ENCODE peak calls at places on chromosomes 4 and X, in four cellular contexts. Y is GM12878, T is K562, O is HepG2. P is an unnamed sample.

GRCh38 chr4:67909910-67910905 is 26.4 kb upstream of the TMPRSS11D start:
- DNase-seq in O (peak), Y (no peak), T (no peak), P (no peak)

GRCh38 chrX:47217121-47217851 is 1.2 kb upstream of the CDK16 start:
- DNase-seq in T (no peak), Y (no peak), O (peak), P (no peak)

GRCh38 chr4:120922390-120923200 is at the start of gene PRDM5:
- DNase-seq in T (no peak), O (no peak), Y (no peak), P (peak)

GRCh38 chr4:57993934-57994333 is 883.7 kb upstream of the IGFBP7 start:
- DNase-seq in O (no peak), T (no peak), Y (no peak), P (no peak)

GRCh38 chr4:99390060-99390459 is 37.5 kb upstream of the ADH1C start:
- DNase-seq in Y (no peak), T (no peak), O (no peak), P (no peak)

GRCh38 chrX:11125079-11125478 is 13.9 kb downstream of the HCCS start:
- DNase-seq in T (no peak), O (no peak), Y (no peak), P (no peak)

GRCh38 chr4:801436-802124 is 24.3 kb downstream of the CPLX1 start:
- DNase-seq in T (no peak), O (no peak), Y (no peak), P (no peak)

GRCh38 chr4:81211956-81212355 is 3.1 kb downstream of the PRKG2 start:
- DNase-seq in O (no peak), T (no peak), Y (no peak), P (no peak)

GRCh38 chr4:124307143-124307542 is 405.4 kb downstream of the ANKRD50 start:
- DNase-seq in O (no peak), Y (no peak), T (no peak), P (no peak)

GRCh38 chrX:110173192-110174175 is 144.4 kb downstream of the AMMECR1 start:
- DNase-seq in O (no peak), Y (no peak), T (no peak), P (no peak)

GRCh38 chrX:41224606-41225005 is 109.4 kb upstream of the DDX3X start:
- DNase-seq in T (no peak), O (no peak), Y (no peak), P (no peak)

GRCh38 chr4:89056953-89057398 is at the start of gene FAM13A:
- DNase-seq in T (peak), Y (peak), O (peak), P (peak)

GRCh38 chrX:125131146-125131545 is 188.5 kb upstream of the TEX13C start:
- DNase-seq in Y (no peak), T (no peak), O (peak), P (no peak)

GRCh38 chr4:158624889-158625478 is 46.7 kb downstream of the C4orf46 start:
- DNase-seq in Y (peak), O (peak), T (peak), P (no peak)

GRCh38 chrX:154799554-154800348 is 5.5 kb downstream of the MPP1 start:
- DNase-seq in Y (no peak), O (peak), T (no peak), P (no peak)

GRCh38 chr4:1207157-1207470 is 34.7 kb upstream of the SPON2 start:
- DNase-seq in Y (no peak), T (no peak), O (no peak), P (peak)

GRCh38 chr4:112213850-112214249 is 17.7 kb upstream of the AP1AR start:
- DNase-seq in O (no peak), T (no peak), Y (no peak), P (no peak)

GRCh38 chr4:122604146-122604545 is 16.7 kb downstream of the IL21 start:
- DNase-seq in O (no peak), Y (no peak), T (no peak), P (no peak)

GRCh38 chr4:123338715-123339114 is 57.9 kb upstream of the SPRY1 start:
- DNase-seq in Y (no peak), O (no peak), T (no peak), P (no peak)

GRCh38 chr4:33171873-33172550 is 2451.8 kb downstream of the PCDH7 start:
- DNase-seq in T (no peak), O (no peak), Y (no peak), P (no peak)
- TF ChIP-seq NR2C2 in T (no peak), O (no peak), Y (no peak), P (no peak)

GRCh38 chrX:8139713-8140112 is 31.4 kb downstream of the VCX2 start:
- DNase-seq in T (no peak), Y (no peak), O (no peak), P (no peak)

GRCh38 chrX:8144925-8145324 is 26.1 kb downstream of the VCX2 start:
- DNase-seq in T (no peak), O (no peak), Y (no peak), P (no peak)

GRCh38 chrX:8138252-8138651 is 32.8 kb downstream of the VCX2 start:
- DNase-seq in T (no peak), O (no peak), Y (no peak), P (no peak)

GRCh38 chrX:8140986-8141385 is 30.1 kb downstream of the VCX2 start:
- DNase-seq in T (no peak), O (no peak), Y (no peak), P (no peak)
- TF ChIP-seq NR2C2 in T (no peak), O (no peak), Y (no peak), P (no peak)

DNA sequence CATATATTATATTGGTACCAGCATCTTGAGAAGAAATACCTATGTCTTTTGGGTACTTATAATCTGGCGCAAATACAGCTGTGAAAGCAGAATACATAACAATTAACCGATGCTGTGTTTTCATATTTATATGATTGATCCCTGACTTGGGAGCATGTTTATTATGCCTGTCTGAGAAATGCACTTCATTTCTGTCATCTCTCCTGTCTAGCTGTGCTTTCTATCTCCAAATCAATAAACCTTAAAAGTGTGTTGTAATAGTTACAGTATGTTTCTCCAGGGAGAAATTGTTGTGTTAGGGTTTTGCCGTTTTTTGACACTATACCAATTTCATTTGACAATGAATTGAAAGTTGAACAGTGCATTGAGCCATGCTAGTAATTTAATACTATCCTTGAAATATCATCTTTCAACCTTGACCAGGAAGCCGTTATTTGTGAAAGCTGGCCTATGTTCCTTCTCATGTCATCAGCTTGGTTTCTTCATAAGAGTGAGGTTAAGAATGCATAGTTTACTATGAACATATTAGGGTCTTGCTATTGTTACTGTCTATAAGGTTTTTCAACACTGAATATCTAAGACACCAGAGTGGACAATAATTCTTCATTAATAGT is 206.2 kb upstream of the PCDH18 start:
- DNase-seq in O (no peak), Y (no peak), T (no peak), P (no peak)
- TF ChIP-seq NR2C2 in O (no peak), Y (no peak), T (no peak), P (no peak)

GRCh38 chrX:19674041-19674769 is 158.9 kb upstream of the MAP3K15 start:
- DNase-seq in T (no peak), Y (no peak), O (peak), P (no peak)

GRCh38 chrX:19673334-19674040 is 158.2 kb upstream of the MAP3K15 start:
- DNase-seq in T (no peak), O (peak), Y (no peak), P (no peak)

GRCh38 chrX:19670321-19670750 is 155.0 kb upstream of the MAP3K15 start:
- DNase-seq in Y (no peak), T (no peak), O (peak), P (no peak)

GRCh38 chrX:19670854-19671620 is 155.7 kb upstream of the MAP3K15 start:
- DNase-seq in O (peak), Y (no peak), T (no peak), P (peak)

GRCh38 chrX:19672211-19672814 is 157.0 kb upstream of the MAP3K15 start:
- DNase-seq in O (no peak), T (no peak), Y (no peak), P (no peak)
- TF ChIP-seq NR2C2 in O (no peak), T (no peak), Y (no peak), P (no peak)

DNA sequence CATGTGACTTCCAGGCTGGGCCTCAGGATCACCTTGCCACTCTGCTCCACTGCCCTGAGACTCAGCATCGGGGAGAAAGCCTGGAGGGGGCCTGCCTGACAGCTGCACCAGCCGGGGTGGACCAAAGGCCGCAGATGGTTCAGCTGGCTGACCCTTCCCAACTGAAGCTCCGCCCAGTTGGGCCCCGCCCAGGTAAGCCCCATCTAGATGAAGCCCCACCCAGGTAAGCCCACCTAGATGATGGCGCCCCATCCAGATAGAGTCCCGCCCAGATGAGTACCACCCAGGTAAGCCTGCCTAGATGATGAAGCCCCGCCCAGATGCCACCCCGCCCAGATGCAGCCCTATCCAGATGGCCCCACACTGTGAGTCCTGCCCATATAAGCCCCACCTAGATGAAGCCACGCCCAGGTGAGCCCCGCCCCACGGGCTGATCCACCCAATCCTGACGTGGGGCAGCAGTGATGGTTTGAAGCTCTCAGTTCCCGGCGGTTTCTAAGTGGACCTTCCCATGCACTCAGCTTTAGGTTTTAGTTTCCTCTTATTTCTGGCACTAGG is 10.0 kb downstream of the ZFYVE28 start:
- DNase-seq in T (peak), O (no peak), Y (no peak), P (peak)
- TF ChIP-seq NR2C2 in T (no peak), O (no peak), Y (no peak), P (no peak)

GRCh38 chr4:7815562-7815961 is 124.1 kb downstream of the AFAP1 start:
- DNase-seq in T (no peak), O (no peak), Y (no peak), P (no peak)
- TF ChIP-seq NR2C2 in T (no peak), O (no peak), Y (no peak), P (no peak)

GRCh38 chr4:26780524-26780923 is 80.1 kb upstream of the STIM2 start:
- DNase-seq in Y (no peak), O (no peak), T (no peak), P (no peak)
- TF ChIP-seq NR2C2 in Y (no peak), O (no peak), T (no peak), P (no peak)

GRCh38 chr4:55851885-55852284 is 1.6 kb upstream of the EXOC1 start:
- DNase-seq in T (no peak), O (peak), Y (no peak), P (no peak)
- TF ChIP-seq NR2C2 in T (no peak), O (no peak), Y (no peak), P (no peak)